ENCODE peak calls at places on chromosomes 4 and X, in ten cellular contexts. T, N, L, F, D, Z, P, C, V and O are unnamed samples.

GRCh38 chr4:71293705-71294104 is 45.1 kb upstream of the SLC4A4 start:
- DNase-seq in C (no peak), Z (no peak), D (no peak), N (no peak), V (peak; percentile 84), L (no peak), T (no peak), F (no peak), P (no peak), O (no peak)

GRCh38 chr4:88159137-88159725 is 792 bp upstream of the ABCG2 start:
- DNase-seq in N (peak; percentile 4), Z (no peak), V (peak; percentile 31), D (no peak), C (peak; percentile 84), F (no peak), T (no peak), P (no peak), L (no peak), O (no peak)

GRCh38 chrX:46165411-46165810 is 379.8 kb downstream of the ZNF674 start:
- DNase-seq in V (peak; percentile 90), N (no peak), C (no peak), F (no peak), P (no peak), D (no peak), L (no peak), Z (no peak), T (no peak), O (no peak)

GRCh38 chrX:133677123-133678063 is 262.1 kb upstream of the GPC4 start:
- DNase-seq in P (no peak), D (no peak), L (no peak), C (no peak), F (no peak), Z (no peak), T (no peak), V (no peak), N (no peak), O (no peak)

GRCh38 chr4:56958111-56958517 is 19.3 kb downstream of the NOA1 start:
- DNase-seq in T (peak; percentile 91), D (peak; percentile 77), F (peak; percentile 59), Z (peak; percentile 52), C (no peak), V (peak; percentile 97), P (peak; percentile 69), L (no peak), N (peak; percentile 86), O (no peak)

GRCh38 chrX:106946449-106946848 is 26.2 kb downstream of the CLDN2 start:
- DNase-seq in P (no peak), V (no peak), T (no peak), F (no peak), C (no peak), L (no peak), Z (no peak), D (no peak), N (no peak), O (no peak)

GRCh38 chrX:69067841-69068240 is 97.4 kb downstream of the PJA1 start:
- DNase-seq in C (no peak), Z (no peak), D (no peak), F (no peak), N (no peak), P (no peak), T (no peak), L (no peak), V (no peak), O (no peak)

GRCh38 chr4:106366026-106366425 is 2.6 kb downstream of the GIMD1 start:
- DNase-seq in L (no peak), D (no peak), T (no peak), N (no peak), P (no peak), V (peak; percentile 89), Z (no peak), F (no peak), C (no peak), O (no peak)

GRCh38 chr4:155703486-155704227 is 37.0 kb downstream of the GUCY1A1 start:
- DNase-seq in Z (no peak), D (no peak), N (no peak), F (no peak), P (no peak), L (no peak), T (no peak), V (peak; percentile 61), C (no peak), O (no peak)

GRCh38 chr4:70746179-70746839 is 24.5 kb downstream of the RUFY3 start:
- DNase-seq in V (peak; percentile 70), P (no peak), Z (no peak), D (no peak), L (no peak), N (no peak), F (no peak), C (no peak), T (no peak), O (no peak)

GRCh38 chrX:97367149-97367548 is 483.4 kb downstream of the RPA4 start:
- DNase-seq in D (no peak), C (no peak), L (no peak), N (no peak), Z (no peak), P (no peak), T (no peak), F (no peak), V (peak; percentile 42), O (no peak)

GRCh38 chr4:108637856-108638255 is 12.5 kb upstream of the OSTC start:
- DNase-seq in C (no peak), V (no peak), T (no peak), Z (no peak), P (no peak), F (no peak), L (no peak), D (no peak), N (no peak), O (no peak)

GRCh38 chrX:16671005-16671404 is 21.0 kb downstream of the S100G start:
- DNase-seq in T (no peak), V (peak; percentile 45), Z (peak; percentile 34), C (no peak), N (no peak), F (no peak), D (no peak), P (no peak), L (peak; percentile 8), O (no peak)

GRCh38 chrX:69028006-69028760 is 137.1 kb downstream of the PJA1 start:
- DNase-seq in Z (no peak), V (no peak), T (no peak), N (no peak), D (no peak), C (no peak), F (no peak), P (no peak), L (no peak), O (no peak)

GRCh38 chrX:133005038-133005437 is 46.6 kb upstream of the HS6ST2 start:
- DNase-seq in C (no peak), D (no peak), P (no peak), T (no peak), Z (no peak), N (no peak), L (no peak), V (peak; percentile 6), F (no peak), O (no peak)

GRCh38 chr4:112946127-112946526 is 103.3 kb upstream of the ANK2 start:
- DNase-seq in C (peak; percentile 34), D (no peak), Z (no peak), V (no peak), T (no peak), F (no peak), N (no peak), L (no peak), P (no peak), O (no peak)
- H3K9me3 ChIP-seq in C (no peaks in the 10 kb centered on the region), D (no peaks in the 10 kb centered on the region), Z (no peaks in the 10 kb centered on the region), V (no peaks in the 10 kb centered on the region), T (no peaks in the 10 kb centered on the region), F (no peaks in the 10 kb centered on the region), N (no peaks in the 10 kb centered on the region), L (no peaks in the 10 kb centered on the region), P (no peaks in the 10 kb centered on the region), O (no peaks in the 10 kb centered on the region)

DNA sequence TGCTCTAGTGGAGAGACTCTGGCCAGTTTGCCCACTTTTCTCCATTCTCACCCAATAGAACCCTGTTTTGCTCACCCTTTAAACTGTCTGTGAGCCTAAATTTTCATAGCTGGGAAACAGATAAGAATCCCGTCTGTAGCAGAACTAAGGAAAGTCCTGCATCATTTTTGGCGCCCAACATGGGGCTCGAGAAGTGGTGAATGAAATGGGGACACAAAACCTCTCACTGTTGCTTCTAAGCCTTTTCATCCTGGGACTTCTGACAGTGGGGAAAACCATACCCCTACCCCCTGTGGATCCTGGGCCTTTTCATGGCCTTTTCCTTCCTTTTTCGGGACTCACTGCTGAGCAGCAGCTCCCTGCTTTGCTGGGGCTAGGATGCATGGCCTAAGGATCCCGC is 189.9 kb downstream of the INPP4B start:
- DNase-seq in L (no peak), C (no peak), V (peak; percentile 33), F (no peak), T (no peak), Z (no peak), P (no peak), D (no peak), N (no peak), O (no peak)
- H3K9me3 ChIP-seq in L (peaks cover 42% of the 10 kb centered on the region), C (peaks cover 23% of the 10 kb centered on the region), V (peaks cover 3% of the 10 kb centered on the region), F (peaks cover 71% of the 10 kb centered on the region), T (peaks cover 9% of the 10 kb centered on the region), Z (peaks cover 5% of the 10 kb centered on the region), P (peaks cover 8% of the 10 kb centered on the region), D (peaks cover 97% of the 10 kb centered on the region), N (peaks cover 96% of the 10 kb centered on the region), O (peaks cover 20% of the 10 kb centered on the region)

GRCh38 chrX:145003443-145003842 is 243.9 kb upstream of the SPANXN1 start:
- DNase-seq in Z (no peak), P (no peak), T (no peak), F (no peak), V (no peak), D (no peak), C (no peak), N (no peak), L (no peak), O (no peak)

DNA sequence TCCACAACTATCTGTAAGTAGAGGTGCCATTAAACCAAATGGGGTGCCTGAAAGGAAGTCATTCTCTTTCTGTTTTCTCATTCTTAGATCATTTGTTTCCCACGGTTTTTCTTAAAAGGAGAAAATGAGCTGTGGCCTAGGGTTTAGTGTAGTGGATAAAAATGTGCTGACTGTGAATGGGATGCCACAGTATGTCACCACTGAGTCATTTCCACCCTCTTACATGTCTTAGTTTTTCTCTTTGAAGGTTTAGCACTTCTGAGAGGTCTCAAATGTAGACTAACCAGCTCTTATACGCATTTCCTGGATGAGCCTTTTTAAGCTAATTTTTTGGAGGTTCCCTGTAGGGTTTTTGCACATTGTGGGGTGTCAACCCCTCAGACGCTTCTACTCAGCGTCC is 244.5 kb upstream of the SPANXN1 start:
- DNase-seq in N (no peak), F (no peak), V (peak; percentile 7), D (no peak), Z (no peak), T (no peak), L (no peak), C (no peak), P (no peak), O (no peak)
- H3K9me3 ChIP-seq in N (peaks cover 7% of the 10 kb centered on the region), F (peaks cover 11% of the 10 kb centered on the region), V (no peaks in the 10 kb centered on the region), D (no peaks in the 10 kb centered on the region), Z (no peaks in the 10 kb centered on the region), T (no peaks in the 10 kb centered on the region), L (no peaks in the 10 kb centered on the region), C (peaks cover 5% of the 10 kb centered on the region), P (no peaks in the 10 kb centered on the region), O (no peaks in the 10 kb centered on the region)

DNA sequence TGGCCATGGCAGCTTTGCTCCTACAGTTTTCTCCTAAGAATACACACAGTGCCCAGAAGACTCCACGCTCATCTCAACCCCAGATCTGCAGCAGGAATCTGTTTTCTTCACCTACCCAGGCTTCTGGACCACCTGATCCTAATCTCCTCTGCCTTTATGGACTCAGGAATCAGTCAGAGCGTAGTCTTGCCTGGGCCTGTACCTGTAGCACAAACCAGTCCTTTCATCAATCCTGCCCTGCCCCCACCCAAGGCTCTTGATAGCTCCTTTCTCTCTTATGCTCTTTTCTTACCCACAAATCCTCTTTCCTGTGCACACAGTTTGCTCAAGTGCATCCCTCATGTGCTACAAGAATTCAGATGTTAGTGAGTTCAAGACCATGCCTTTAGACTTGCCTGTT is 89.7 kb downstream of the ZNF718 start:
- DNase-seq in V (no peak), D (no peak), T (no peak), P (no peak), N (no peak), F (no peak), L (no peak), C (no peak), Z (no peak), O (no peak)
- H3K9me3 ChIP-seq in V (no peaks in the 10 kb centered on the region), D (no peaks in the 10 kb centered on the region), T (no peaks in the 10 kb centered on the region), P (no peaks in the 10 kb centered on the region), N (peaks cover 86% of the 10 kb centered on the region), F (peaks cover 42% of the 10 kb centered on the region), L (peaks cover 4% of the 10 kb centered on the region), C (no peaks in the 10 kb centered on the region), Z (no peaks in the 10 kb centered on the region), O (peaks cover 12% of the 10 kb centered on the region)